ENCODE peak calls at places on chromosome 1, in eight cellular contexts. C is HuH-7; U is central memory CD4-positive, alpha-beta T cell; R is HFFc6; T is D341Med; L is stimulated activated CD4-positive, alpha-beta T cell treated with anti-CD3 and anti-CD28 coated beads, Interleukin-15, amount 100 ng/mL, for 1 hour; X is HEK293T; O is GM10248. I is an unnamed sample.

GRCh38 chr1:182567629-182568028 is 21.4 kb downstream of the RNASEL start:
- DNase-seq in O (no peak), U (no peak), C (no peak), T (no peak), R (no peak), X (no peak), L (no peak), I (no peak)

GRCh38 chr1:26556041-26556440 is 26.5 kb downstream of the RPS6KA1 start:
- DNase-seq in R (no peak), T (no peak), U (no peak), X (no peak), O (no peak), C (no peak), L (no peak), I (no peak)

GRCh38 chr1:199867601-199868000 is 159.9 kb upstream of the NR5A2 start:
- DNase-seq in C (no peak), L (no peak), X (no peak), U (no peak), O (no peak), R (no peak), T (no peak), I (no peak)

GRCh38 chr1:192575499-192576189 is at the start of gene RGS1:
- DNase-seq in U (peak; percentile 88), T (no peak), O (peak; percentile 40), R (no peak), L (peak; percentile 31), C (no peak), X (no peak), I (no peak)

GRCh38 chr1:86616871-86617270 is 70.0 kb downstream of the CLCA4 start:
- DNase-seq in T (no peak), L (no peak), C (no peak), O (peak; percentile 12), X (no peak), U (no peak), R (no peak), I (no peak)

GRCh38 chr1:111850124-111850523 is 94.4 kb downstream of the DDX20 start:
- DNase-seq in U (no peak), C (no peak), X (no peak), T (no peak), R (no peak), L (no peak), O (no peak), I (no peak)

GRCh38 chr1:101410048-101410878 is 173.4 kb downstream of the S1PR1 start:
- DNase-seq in T (no peak), C (no peak), O (peak; percentile 20), L (no peak), X (no peak), U (no peak), R (no peak), I (no peak)

GRCh38 chr1:32182060-32182459 is 2.6 kb downstream of the TXLNA start:
- DNase-seq in L (no peak), R (no peak), C (no peak), T (no peak), O (no peak), X (no peak), U (no peak), I (no peak)

GRCh38 chr1:231059566-231060193 is 19.6 kb upstream of the FAM89A start:
- DNase-seq in L (no peak), O (no peak), X (no peak), T (no peak), U (no peak), C (no peak), R (no peak), I (no peak)

GRCh38 chr1:58991305-58991704 is 207.5 kb upstream of the JUN start:
- DNase-seq in T (no peak), O (no peak), R (no peak), L (no peak), U (no peak), C (no peak), X (no peak), I (no peak)

GRCh38 chr1:243917177-243917862 is 67.3 kb upstream of the AKT3 start:
- DNase-seq in T (peak; percentile 84), C (no peak), R (peak; percentile 80), U (no peak), O (peak; percentile 38), X (peak; percentile 63), L (peak; percentile 2), I (peak; percentile 43)

GRCh38 chr1:82920418-82921248 is 1078.3 kb downstream of the TTLL7 start:
- DNase-seq in U (no peak), R (no peak), X (no peak), O (no peak), L (no peak), T (no peak), C (no peak), I (no peak)

GRCh38 chr1:66436378-66437135 is 97.4 kb upstream of the SGIP1 start:
- DNase-seq in X (peak; percentile 30), L (peak; percentile 10), T (no peak), C (no peak), O (peak; percentile 29), U (peak; percentile 33), R (peak; percentile 96), I (no peak)

I was measured in NCI-H2107.